ENCODE peak calls at places on chromosomes 11 and 22, in eight cellular contexts. O is cardiac muscle cell, H is mammary epithelial cell, F is foreskin fibroblast, L is breast epithelium, N is HL-60, Z is GM06990, M is Peyer's patch. J is an unnamed sample.
A peak's percentile ranks its signal among the peaks of the same experiment; 100 is the strongest.

GRCh38 chr22:39345231-39345630 is 4.6 kb upstream of the SYNGR1 start:
- DNase-seq in M (no peak), L (no peak), Z (no peak), F (no peak), O (no peak), N (no peak), H (no peak), J (no peak)

GRCh38 chr22:40367342-40367741 is 3.1 kb upstream of the SGSM3 start:
- DNase-seq in M (no peak), Z (no peak), N (no peak), O (no peak), H (no peak), L (peak; percentile 46), F (no peak), J (no peak)

GRCh38 chr11:128521697-128522062 is 65.7 kb downstream of the ETS1 start:
- DNase-seq in L (no peak), N (no peak), M (no peak), H (no peak), Z (no peak), F (no peak), O (no peak), J (no peak)

GRCh38 chr11:316031-316701 is 2.3 kb downstream of the IFITM1 start:
- DNase-seq in N (no peak), L (no peak), Z (peak; percentile 44), O (no peak), H (no peak), M (peak; percentile 70), F (no peak), J (no peak)

GRCh38 chr22:38782402-38783094 is 11.4 kb downstream of the DNAL4 start:
- DNase-seq in L (no peak), O (peak; percentile 85), H (peak; percentile 66), Z (no peak), M (no peak), N (peak; percentile 39), F (peak; percentile 43), J (no peak)

GRCh38 chr11:115612331-115612730 is 108.1 kb upstream of the CADM1 start:
- DNase-seq in F (no peak), L (no peak), N (no peak), O (peak; percentile 37), Z (no peak), M (no peak), H (no peak), J (no peak)

GRCh38 chr11:108788565-108789199 is 123.8 kb downstream of the DDX10 start:
- DNase-seq in M (no peak), Z (peak; percentile 13), O (peak; percentile 65), F (peak; percentile 35), N (no peak), H (peak; percentile 12), L (no peak), J (peak; percentile 14)

GRCh38 chr22:29073618-29074275 is 912 bp downstream of the KREMEN1 start:
- DNase-seq in O (peak; percentile 47), F (no peak), M (peak; percentile 71), L (peak; percentile 43), Z (no peak), N (no peak), H (no peak), J (no peak)

GRCh38 chr11:122812612-122813011 is 25.7 kb upstream of the CRTAM start:
- DNase-seq in N (no peak), O (no peak), F (no peak), Z (no peak), L (no peak), H (no peak), M (no peak), J (no peak)

GRCh38 chr22:22178566-22178965 is 66.0 kb upstream of the VPREB1 start:
- DNase-seq in Z (no peak), L (no peak), O (no peak), H (no peak), F (no peak), N (no peak), M (no peak), J (no peak)

GRCh38 chr11:69744435-69744834 is 30.7 kb downstream of the FGF4 start:
- DNase-seq in M (no peak), Z (no peak), N (no peak), H (no peak), O (peak; percentile 92), L (no peak), F (peak; percentile 46), J (peak; percentile 32)

GRCh38 chr11:69801513-69802335 is 17.5 kb downstream of the FGF3 start:
- DNase-seq in Z (no peak), M (no peak), N (no peak), L (no peak), F (no peak), H (no peak), O (peak; percentile 14), J (no peak)

GRCh38 chr11:45930951-45931563 is 8.6 kb downstream of the LARGE2 start:
- DNase-seq in Z (no peak), L (peak; percentile 78), O (no peak), M (no peak), F (no peak), N (no peak), H (peak; percentile 97), J (no peak)

GRCh38 chr22:30876925-30877553 is 91.5 kb downstream of the MORC2 start:
- DNase-seq in O (peak; percentile 92), Z (no peak), M (no peak), F (peak; percentile 39), H (no peak), L (no peak), N (no peak), J (no peak)

GRCh38 chr22:47837703-47838102 is 1075.3 kb downstream of the TBC1D22A start:
- DNase-seq in O (peak; percentile 12), H (peak; percentile 2), Z (no peak), N (no peak), M (no peak), F (no peak), L (no peak), J (no peak)
- TF ChIP-seq CTCF in O (peak; percentile 17), H (no peak), Z (peak; percentile 63), N (peak; percentile 46), M (no peak), F (peak; percentile 3), L (no peak), J (no peak)

GRCh38 chr11:72154816-72155215 is 19.3 kb downstream of the FOLR3 start:
- DNase-seq in Z (no peak), O (no peak), F (no peak), M (no peak), N (no peak), L (no peak), H (no peak), J (no peak)

GRCh38 chr11:72144807-72145565 is 9.5 kb downstream of the FOLR3 start:
- DNase-seq in H (peak; percentile 88), F (peak; percentile 66), M (no peak), N (no peak), O (peak; percentile 36), Z (no peak), L (peak; percentile 35), J (peak; percentile 2)

GRCh38 chr11:72155751-72156150 is 20.2 kb downstream of the FOLR3 start:
- DNase-seq in M (no peak), F (no peak), O (no peak), H (no peak), Z (no peak), N (no peak), L (no peak), J (no peak)

GRCh38 chr11:72146625-72147024 is 11.1 kb downstream of the FOLR3 start:
- DNase-seq in O (no peak), Z (no peak), F (no peak), N (no peak), M (no peak), L (no peak), H (no peak), J (no peak)

GRCh38 chr11:72150882-72151281 is 15.4 kb downstream of the FOLR3 start:
- DNase-seq in L (no peak), F (no peak), H (no peak), Z (no peak), N (no peak), M (no peak), O (no peak), J (no peak)
- H3K4me3 ChIP-seq in L (no peak overlapping the region), F (no peak overlapping the region), H (no peak overlapping the region), Z (no peak overlapping the region), N (no peak overlapping the region), M (no peak overlapping the region), O (no peak overlapping the region), J (no peak overlapping the region)

DNA sequence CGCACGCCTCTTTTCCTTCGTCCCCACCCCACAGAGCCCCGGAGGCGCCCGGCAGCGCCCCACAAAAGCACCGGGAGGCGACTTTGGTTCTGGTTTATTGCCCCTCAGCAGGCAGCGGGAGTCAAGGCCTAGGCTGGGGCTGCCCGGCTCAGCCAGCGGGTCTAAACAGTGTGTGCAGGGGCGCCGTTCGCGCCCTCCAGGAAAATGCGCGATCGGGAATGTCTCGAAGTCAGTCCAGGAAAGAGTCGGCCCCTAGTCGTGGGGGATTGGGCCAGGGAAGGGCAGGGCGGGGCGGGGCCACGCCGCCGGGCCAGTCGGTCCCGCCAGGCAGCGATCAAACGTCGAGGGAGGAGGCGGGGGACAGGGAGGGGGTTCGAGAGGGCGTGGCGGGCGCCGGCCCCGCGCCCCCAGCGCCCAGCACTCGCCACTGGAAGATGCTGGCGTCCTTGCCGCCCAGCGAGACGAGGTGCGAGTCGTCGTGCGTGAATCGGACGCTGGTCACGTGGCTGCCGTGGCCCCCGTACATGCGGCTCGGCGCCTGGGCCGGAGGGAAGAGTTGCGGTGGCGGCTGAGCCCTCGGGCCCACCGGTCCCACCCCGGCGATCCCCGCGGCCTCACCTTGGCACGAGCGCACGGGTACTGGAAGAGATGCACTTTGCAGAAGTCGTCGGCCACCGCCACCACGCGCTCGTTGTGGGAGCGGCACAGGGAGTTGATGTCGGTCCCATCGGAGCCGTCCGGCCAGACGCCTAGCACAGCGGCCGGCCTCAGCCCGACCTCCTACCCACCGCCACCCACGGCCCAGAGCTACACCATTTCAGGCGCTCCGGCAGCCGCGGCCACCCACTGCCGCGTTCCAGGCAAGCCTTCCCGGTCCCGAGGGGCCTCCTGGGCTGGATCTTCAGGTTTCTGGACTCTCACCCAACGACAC is 741 bp upstream of the MTA2 start:
- DNase-seq in M (peak; percentile 87), F (peak; percentile 72), L (peak; percentile 72), N (no peak), O (peak; percentile 82), Z (no peak), H (no peak), J (no peak)
- TF ChIP-seq CTCF in M (no peak), F (no peak), L (no peak), N (no peak), O (no peak), Z (no peak), H (no peak), J (no peak)

DNA sequence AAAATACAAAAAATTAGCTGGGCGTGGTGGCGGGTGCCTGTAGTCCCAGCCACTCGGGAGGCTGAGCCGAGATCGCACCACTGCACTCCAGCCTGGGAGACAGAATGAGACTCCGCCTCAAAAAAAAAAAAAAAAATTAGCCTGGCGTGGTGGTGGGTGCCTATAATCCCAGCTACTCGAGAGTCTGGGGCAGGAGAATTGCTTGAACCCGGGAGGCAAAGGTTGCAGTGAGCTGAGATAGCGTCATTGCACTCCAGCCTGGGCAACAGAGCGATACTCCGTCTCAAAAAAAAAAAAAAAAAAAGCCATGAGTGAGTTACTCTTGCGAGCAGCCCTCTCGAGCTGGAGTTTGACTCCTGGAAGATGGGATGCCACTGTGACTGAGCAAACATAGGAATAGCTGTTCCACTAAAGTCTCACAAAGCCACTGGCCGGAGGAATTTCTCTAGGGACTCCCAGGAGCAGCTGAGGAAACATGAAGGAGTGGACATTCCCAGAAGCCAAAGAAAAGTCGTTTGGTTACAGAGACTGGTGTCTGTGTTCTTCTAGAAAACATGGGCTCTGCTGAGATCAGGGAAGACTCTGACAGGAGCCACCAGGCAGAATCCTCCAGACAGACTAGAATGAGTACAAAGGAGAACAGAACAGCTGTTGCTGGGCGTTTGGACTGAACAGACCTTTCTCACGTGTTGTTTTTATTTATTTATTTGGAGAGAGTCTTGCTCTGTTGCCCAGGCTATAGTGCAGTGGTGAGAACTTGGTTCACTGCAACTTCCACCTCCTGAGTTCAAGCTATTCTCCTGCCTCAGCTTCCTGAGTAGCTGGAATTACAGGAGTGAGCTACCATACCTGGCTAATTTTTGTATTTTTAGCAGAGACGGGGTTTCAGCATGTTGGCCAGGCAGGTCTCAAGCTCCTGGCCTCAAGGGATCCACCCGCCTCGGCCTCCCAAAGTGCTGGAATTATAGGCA is 32.4 kb upstream of the MYH9 start:
- DNase-seq in Z (no peak), M (no peak), L (no peak), F (no peak), H (no peak), N (no peak), O (no peak), J (no peak)
- H3K4me3 ChIP-seq in Z (no peak overlapping the region), M (no peak overlapping the region), L (peak overlapping the region; percentile 30), F (no peak overlapping the region), H (no peak overlapping the region), N (no peak overlapping the region), O (no peak overlapping the region), J (no peak overlapping the region)

J was measured in HFF-Myc.